ENCODE peak calls at places on chromosomes 5 and 9, in nine cellular contexts. N, H, X, I, E, Z, J, M and Q are unnamed samples.

GRCh38 chr5:164818440-164818839 is 1313.0 kb downstream of the MAT2B start:
- DNase-seq in J (no peak), I (no peak), X (no peak), Z (no peak), M (no peak), N (no peak), E (no peak), H (no peak), Q (no peak)

GRCh38 chr9:17064558-17064957 is 70.3 kb upstream of the CNTLN start:
- DNase-seq in I (no peak), E (no peak), J (no peak), Z (no peak), N (no peak), X (no peak), M (no peak), H (no peak), Q (no peak)

GRCh38 chr9:69090140-69090750 is 54.7 kb downstream of the FXN start:
- DNase-seq in J (no peak), E (no peak), I (no peak), X (no peak), Z (no peak), N (no peak), H (no peak), M (no peak), Q (no peak)

GRCh38 chr9:16540996-16541668 is 329.3 kb downstream of the BNC2 start:
- DNase-seq in J (no peak), Z (no peak), X (no peak), H (no peak), M (no peak), I (no peak), E (no peak), N (no peak), Q (no peak)

GRCh38 chr5:134100283-134101011 is 14.0 kb upstream of the TCF7 start:
- DNase-seq in H (peak), I (no peak), J (no peak), X (no peak), Z (peak), N (peak), E (no peak), M (peak), Q (peak)

GRCh38 chr5:115296130-115296997 is at the start of gene CCDC112:
- DNase-seq in J (peak), M (peak), E (peak), N (peak), I (peak), H (peak), Z (peak), X (peak), Q (peak)

GRCh38 chr9:127521919-127522304 is 70.6 kb downstream of the LRSAM1 start:
- DNase-seq in E (no peak), Z (no peak), I (peak), J (no peak), H (no peak), N (peak), X (no peak), M (no peak), Q (no peak)

GRCh38 chr9:132789706-132790105 is 88.4 kb downstream of the AK8 start:
- DNase-seq in H (no peak), E (no peak), I (no peak), N (no peak), Z (no peak), J (no peak), M (no peak), X (no peak), Q (no peak)

GRCh38 chr9:126399251-126399650 is 72.6 kb downstream of the MVB12B start:
- DNase-seq in E (no peak), X (no peak), M (no peak), H (no peak), I (no peak), J (no peak), N (no peak), Z (no peak), Q (no peak)

GRCh38 chr5:130135506-130135905 is 231.2 kb downstream of the CHSY3 start:
- DNase-seq in N (no peak), M (no peak), H (no peak), Z (no peak), E (no peak), X (no peak), I (no peak), J (no peak), Q (no peak)

GRCh38 chr9:76615149-76615548 is 149.1 kb upstream of the PCA3 start:
- DNase-seq in J (no peak), E (no peak), M (no peak), N (no peak), X (no peak), H (no peak), I (peak), Z (no peak), Q (no peak)

GRCh38 chr5:45694255-45694834 is 1.8 kb downstream of the HCN1 start:
- DNase-seq in I (no peak), N (no peak), J (no peak), Z (no peak), E (no peak), H (no peak), M (no peak), X (no peak), Q (no peak)

GRCh38 chr5:132198571-132198970 is 29.1 kb downstream of the P4HA2 start:
- DNase-seq in I (no peak), H (no peak), M (no peak), X (no peak), Z (no peak), N (no peak), J (no peak), E (no peak), Q (no peak)

GRCh38 chr5:107580902-107581823 is 89.6 kb downstream of the EFNA5 start:
- DNase-seq in I (no peak), Z (no peak), E (no peak), J (no peak), X (no peak), M (no peak), H (no peak), N (no peak), Q (no peak)

GRCh38 chr9:8078641-8079140 is 279.1 kb upstream of the DMAC1 start:
- DNase-seq in E (no peak), I (no peak), N (no peak), X (no peak), H (no peak), Z (no peak), M (no peak), J (no peak), Q (no peak)

GRCh38 chr9:79362100-79363081 is 209.4 kb upstream of the TLE4 start:
- DNase-seq in E (no peak), I (no peak), M (peak), Z (no peak), X (no peak), N (no peak), J (no peak), H (no peak), Q (peak)

GRCh38 chr5:178454821-178455479 is 135.2 kb downstream of the COL23A1 start:
- DNase-seq in Z (no peak), M (no peak), H (peak), X (no peak), E (no peak), I (no peak), J (no peak), N (peak), Q (no peak)

GRCh38 chr5:178192244-178192643 is 5.1 kb upstream of the GMCL2 start:
- DNase-seq in H (no peak), X (no peak), Z (no peak), M (no peak), E (no peak), N (no peak), J (no peak), I (no peak), Q (no peak)

GRCh38 chr5:119016125-119016774 is 27.9 kb upstream of the DTWD2 start:
- DNase-seq in M (no peak), H (peak), Z (peak), J (no peak), N (no peak), X (no peak), I (no peak), E (no peak), Q (no peak)

GRCh38 chr5:179217356-179217755 is 127.9 kb downstream of the ADAMTS2 start:
- DNase-seq in M (no peak), J (no peak), E (no peak), H (no peak), X (no peak), Z (no peak), N (no peak), I (no peak), Q (peak)

GRCh38 chr9:126763130-126763764 is 41.6 kb upstream of the ZBTB43 start:
- DNase-seq in Z (no peak), I (no peak), E (no peak), N (no peak), X (no peak), J (no peak), H (no peak), M (no peak), Q (no peak)

GRCh38 chr9:16367605-16368424 is 502.7 kb downstream of the BNC2 start:
- DNase-seq in M (no peak), J (no peak), H (no peak), X (no peak), N (no peak), Z (no peak), E (no peak), I (no peak), Q (peak)

GRCh38 chr9:99486684-99487083 is 264.6 kb downstream of the SEC61B start:
- DNase-seq in X (no peak), J (no peak), M (no peak), I (no peak), Z (no peak), H (no peak), N (no peak), E (no peak), Q (no peak)

GRCh38 chr5:39031041-39031440 is 43.2 kb downstream of the RICTOR start:
- DNase-seq in X (no peak), M (no peak), E (no peak), H (no peak), I (no peak), N (no peak), Z (no peak), J (no peak), Q (no peak)

GRCh38 chr5:1106385-1107166 is 5.3 kb downstream of the SLC12A7 start:
- DNase-seq in X (no peak), I (no peak), N (no peak), E (no peak), M (no peak), Z (no peak), J (no peak), H (no peak), Q (no peak)

GRCh38 chr9:123860603-123861002 is 69.3 kb downstream of the DENND1A start:
- DNase-seq in E (no peak), M (no peak), H (no peak), N (no peak), I (no peak), J (no peak), X (no peak), Z (no peak), Q (no peak)

GRCh38 chr9:78676623-78677022 is 379.7 kb downstream of the PSAT1 start:
- DNase-seq in M (no peak), H (no peak), I (no peak), E (no peak), Z (no peak), N (no peak), J (no peak), X (no peak), Q (peak)

GRCh38 chr9:75046725-75047345 is 18.7 kb upstream of the CARNMT1 start:
- DNase-seq in I (no peak), E (no peak), N (no peak), H (no peak), X (no peak), J (no peak), Z (no peak), M (no peak), Q (no peak)

GRCh38 chr5:55665065-55665464 is 47.1 kb downstream of the SLC38A9 start:
- DNase-seq in E (no peak), H (no peak), X (no peak), I (no peak), Z (no peak), M (no peak), J (no peak), N (no peak), Q (no peak)

GRCh38 chr9:16335788-16336580 is 534.5 kb downstream of the BNC2 start:
- DNase-seq in J (peak), E (peak), M (no peak), N (peak), H (no peak), Z (no peak), X (peak), I (peak), Q (peak)

GRCh38 chr9:14690986-14691730 is 2.1 kb downstream of the ZDHHC21 start:
- DNase-seq in E (no peak), N (no peak), J (no peak), X (no peak), I (no peak), Z (no peak), H (no peak), M (no peak), Q (peak)

GRCh38 chr9:14692536-14692917 is 705 bp downstream of the ZDHHC21 start:
- DNase-seq in J (no peak), E (no peak), X (no peak), I (no peak), H (no peak), N (no peak), Z (no peak), M (no peak), Q (no peak)

DNA sequence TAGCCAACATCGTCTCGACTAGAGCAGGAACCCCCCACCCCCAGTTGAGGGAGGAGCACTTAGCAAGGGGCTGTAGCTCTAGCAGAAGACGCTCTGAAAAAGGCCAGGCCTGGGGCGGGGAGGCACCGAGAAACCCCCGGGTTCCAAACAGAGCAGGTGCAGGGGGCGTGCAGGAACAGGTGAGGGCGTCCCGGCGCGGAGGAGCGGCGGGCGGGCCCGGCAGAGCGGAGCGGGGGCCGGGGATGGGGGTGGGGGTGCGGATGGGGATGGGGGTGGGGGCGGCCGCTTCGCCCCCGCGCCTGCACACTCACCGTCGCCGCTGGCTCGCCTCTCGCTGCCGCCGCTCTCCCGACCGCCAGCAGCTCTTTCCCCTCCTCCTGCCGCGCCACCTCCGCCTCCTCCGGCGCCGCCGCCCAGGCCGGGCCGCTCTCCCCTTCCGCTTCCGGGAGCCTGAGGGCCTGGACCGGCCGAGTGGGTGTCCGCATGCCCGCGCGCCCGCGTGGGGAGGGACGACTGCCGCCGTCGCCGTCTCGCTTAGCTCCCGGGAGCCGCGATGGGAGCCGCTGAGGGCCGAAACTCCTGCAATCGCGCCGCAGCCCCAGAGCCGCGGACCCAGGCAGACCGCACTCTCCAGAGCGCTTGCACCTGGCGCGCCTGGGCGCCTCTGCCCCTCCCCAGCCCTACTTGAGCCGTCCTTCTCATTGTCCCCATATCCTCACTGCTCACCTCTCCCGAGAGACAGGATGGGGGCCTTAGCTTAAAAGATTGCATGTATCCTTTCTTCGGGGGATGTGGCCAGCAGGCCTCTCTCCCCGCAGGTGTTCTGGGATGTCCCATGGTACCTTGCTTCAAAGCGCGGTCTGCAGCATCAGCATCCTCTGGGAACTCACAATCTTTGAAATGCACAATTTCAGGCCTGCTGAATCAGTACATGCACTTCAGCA is at the start of gene ZDHHC21:
- DNase-seq in N (peak), J (no peak), E (peak), I (peak), X (peak), H (peak), Z (peak), M (peak), Q (peak)
- TF ChIP-seq CTCF in N (no peak), J (no peak), E (no peak), I (no peak), X (no peak), H (no peak), Z (no peak), M (no peak), Q (no peak)

GRCh38 chr9:96437454-96437853 is 12.5 kb upstream of the HABP4 start:
- DNase-seq in N (no peak), M (no peak), X (no peak), I (no peak), Z (no peak), H (no peak), J (no peak), E (no peak), Q (no peak)

GRCh38 chr9:96442491-96442890 is 7.5 kb upstream of the HABP4 start:
- DNase-seq in I (no peak), N (no peak), J (no peak), H (no peak), E (no peak), M (no peak), X (no peak), Z (no peak), Q (no peak)

GRCh38 chr9:96436456-96437126 is 13.4 kb upstream of the HABP4 start:
- DNase-seq in X (no peak), Z (no peak), I (no peak), M (no peak), J (no peak), E (no peak), N (no peak), H (no peak), Q (no peak)

GRCh38 chr9:96440671-96441199 is 9.2 kb upstream of the HABP4 start:
- DNase-seq in Z (no peak), M (no peak), E (no peak), J (no peak), N (no peak), X (no peak), I (no peak), H (no peak), Q (no peak)

DNA sequence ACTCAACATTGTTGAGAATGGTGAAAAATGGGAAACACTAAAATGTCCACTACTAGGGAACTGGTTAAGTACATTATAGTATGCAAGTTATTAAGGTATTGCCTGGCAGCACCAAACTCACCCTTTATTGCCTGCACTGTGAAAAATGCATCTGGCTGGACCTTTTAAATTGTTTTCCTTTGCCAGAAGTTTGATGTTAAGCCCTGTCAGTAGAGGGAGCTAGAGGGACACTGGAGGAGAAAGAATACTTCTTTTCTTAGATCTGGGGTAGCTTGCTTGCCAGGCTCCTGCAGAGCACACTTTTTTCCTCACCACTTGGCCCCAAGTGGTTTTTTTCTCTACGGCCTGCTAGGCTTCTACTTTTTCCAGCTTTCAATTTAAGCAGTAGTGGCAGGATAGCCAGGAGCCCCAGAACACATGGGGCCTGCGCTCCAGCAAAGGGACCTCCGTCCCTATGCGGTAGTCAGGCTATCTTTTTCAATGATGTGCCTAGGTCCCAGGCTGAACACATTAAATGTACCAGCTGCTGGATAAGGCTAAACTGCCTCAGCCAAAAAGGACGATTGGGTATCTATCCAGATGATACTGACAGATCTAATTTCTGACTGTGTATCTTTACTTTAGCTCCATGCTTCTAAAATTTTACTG is 8.0 kb upstream of the HABP4 start:
- DNase-seq in H (no peak), Z (peak), X (no peak), E (no peak), I (no peak), M (no peak), N (no peak), J (no peak), Q (peak)
- TF ChIP-seq CTCF in H (no peak), Z (peak), X (no peak), E (no peak), I (peak), M (peak), N (peak), J (peak), Q (peak)

GRCh38 chr9:131008909-131009618 is at the start of gene LAMC3:
- DNase-seq in E (no peak), X (no peak), H (no peak), I (no peak), N (no peak), M (peak), Z (no peak), J (no peak), Q (no peak)
- TF ChIP-seq CTCF in E (no peak), X (peak), H (no peak), I (no peak), N (no peak), M (no peak), Z (no peak), J (peak), Q (peak)

DNA sequence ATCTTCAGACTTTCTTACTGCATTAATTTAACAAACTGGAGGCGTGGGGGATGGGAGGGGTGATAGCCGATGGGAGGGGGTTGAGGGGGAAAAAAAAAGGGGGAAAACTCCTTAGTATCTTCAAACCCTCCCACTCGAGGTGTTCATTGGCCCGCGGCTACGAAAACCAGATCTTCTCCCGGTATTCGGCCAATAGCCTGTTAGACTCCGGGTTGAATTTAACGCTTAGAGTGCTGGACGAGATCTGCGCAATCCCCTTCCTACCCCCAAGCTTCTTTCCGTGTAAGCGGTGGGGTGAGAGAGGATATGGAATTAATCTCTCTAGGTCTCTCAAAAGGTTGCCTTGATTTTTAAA is 722 bp upstream of the GLRA1 start:
- DNase-seq in Z (no peak), M (no peak), H (no peak), X (no peak), I (no peak), J (no peak), N (no peak), E (no peak), Q (no peak)
- TF ChIP-seq CTCF in Z (no peak), M (no peak), H (no peak), X (no peak), I (no peak), J (no peak), N (no peak), E (no peak), Q (no peak)

DNA sequence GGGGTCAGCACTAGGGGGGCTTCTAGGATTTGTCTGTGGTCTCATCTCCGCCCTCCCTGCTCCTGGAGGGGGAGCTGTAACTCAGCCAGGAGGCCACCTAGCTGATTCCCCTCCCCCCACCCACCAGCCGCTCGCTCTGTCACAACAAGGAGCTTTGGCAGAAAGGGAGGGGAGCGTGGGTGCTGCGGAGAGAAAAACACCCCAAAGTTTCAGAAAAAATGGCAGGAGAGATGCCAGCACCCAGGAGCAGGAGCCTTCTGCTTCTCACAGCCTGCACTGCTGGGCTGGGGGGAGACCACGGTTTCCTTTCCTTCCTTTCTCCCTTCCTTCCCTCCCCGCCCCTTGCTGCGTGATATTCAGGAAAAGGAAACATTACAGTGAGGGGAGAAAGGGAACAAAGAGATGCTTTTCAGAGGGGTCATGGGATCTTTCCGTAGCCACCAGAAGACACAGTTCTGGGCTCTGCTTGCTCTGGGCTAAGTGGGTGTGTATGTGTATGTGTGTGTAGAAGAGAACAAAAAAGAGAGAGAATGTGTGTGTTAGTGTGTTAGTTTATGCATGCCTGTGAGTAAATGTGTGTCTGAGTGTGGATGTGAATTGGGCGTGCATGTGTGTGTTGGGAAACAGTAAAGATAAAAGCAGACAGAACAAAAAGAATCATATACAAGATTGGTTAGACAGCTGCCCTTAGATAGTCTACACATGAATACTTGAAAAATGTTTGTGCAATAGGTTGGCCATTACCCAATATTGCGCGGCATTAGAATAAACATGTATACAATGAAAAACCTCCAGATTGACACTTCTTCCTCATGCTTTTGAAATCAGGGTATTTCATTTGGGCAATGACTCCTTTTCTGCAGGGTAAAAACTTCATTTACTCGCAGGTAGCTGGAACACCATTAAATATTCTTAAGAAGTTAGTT is 36.4 kb upstream of the HSPA9 start:
- DNase-seq in X (no peak), N (peak), M (peak), Z (no peak), I (no peak), E (peak), J (no peak), H (no peak), Q (no peak)
- TF ChIP-seq CTCF in X (no peak), N (no peak), M (no peak), Z (no peak), I (no peak), E (no peak), J (no peak), H (no peak), Q (no peak)

GRCh38 chr9:113355197-113355596 is 5.9 kb downstream of the BSPRY start:
- DNase-seq in J (no peak), X (no peak), M (no peak), H (no peak), I (no peak), N (no peak), E (no peak), Z (no peak), Q (peak)
- TF ChIP-seq CTCF in J (peak), X (no peak), M (no peak), H (no peak), I (no peak), N (no peak), E (no peak), Z (no peak), Q (peak)